ENCODE peak calls at places on chromosomes 5 and 9, in seven cellular contexts. W is gastrocnemius medialis, U is fibroblast of lung, V is transverse colon, B is mucosa of descending colon, N is fibroblast of mammary gland, T is kidney. S is an unnamed sample.

GRCh38 chr5:135476615-135477493 is 24.7 kb upstream of the TIFAB start:
- DNase-seq in T (peak), U (no peak), W (no peak), N (no peak), B (no peak), V (no peak), S (no peak)

GRCh38 chr9:134434896-134435506 is 108.7 kb downstream of the RXRA start:
- DNase-seq in V (peak), W (peak), U (peak), T (peak), N (peak), B (peak), S (peak)

GRCh38 chr5:112576298-112576925 is 157.3 kb upstream of the EPB41L4A start:
- DNase-seq in N (no peak), V (no peak), B (no peak), U (no peak), T (no peak), W (no peak), S (no peak)

GRCh38 chr9:114033397-114034103 is 44.5 kb downstream of the AMBP start:
- DNase-seq in T (no peak), N (peak), W (no peak), U (peak), B (peak), V (no peak), S (no peak)

GRCh38 chr5:134328619-134329018 is 38.4 kb downstream of the CDKL3 start:
- DNase-seq in T (no peak), N (no peak), W (no peak), B (no peak), U (no peak), V (no peak), S (no peak)

GRCh38 chr9:134617836-134618162 is 23.8 kb upstream of the COL5A1 start:
- DNase-seq in N (no peak), V (no peak), U (no peak), T (no peak), W (no peak), B (no peak), S (no peak)

GRCh38 chr5:150492621-150493020 is 15.3 kb upstream of the NDST1 start:
- DNase-seq in T (no peak), N (peak), W (no peak), V (no peak), U (peak), B (no peak), S (no peak)

GRCh38 chr5:144484124-144484897 is 313.6 kb downstream of the KCTD16 start:
- DNase-seq in W (no peak), B (no peak), U (peak), T (no peak), V (no peak), N (peak), S (peak)

GRCh38 chr5:172939045-172939444 is 20.2 kb upstream of the RPL26L1 start:
- DNase-seq in N (peak), T (peak), U (no peak), B (peak), W (no peak), V (no peak), S (no peak)

GRCh38 chr9:5909999-5910398 is 19.3 kb downstream of the MLANA start:
- DNase-seq in V (no peak), U (peak), B (no peak), W (no peak), T (no peak), N (peak), S (no peak)

GRCh38 chr5:180100621-180101450 is 29.3 kb upstream of the RNF130 start:
- DNase-seq in T (peak), N (no peak), B (no peak), V (no peak), U (no peak), W (no peak), S (no peak)

GRCh38 chr5:53002491-53002890 is 13.3 kb downstream of the ITGA2 start:
- DNase-seq in W (no peak), N (no peak), T (no peak), V (no peak), B (no peak), U (no peak), S (no peak)

GRCh38 chr9:133705576-133705975 is 32.6 kb downstream of the SARDH start:
- DNase-seq in B (no peak), U (no peak), N (no peak), T (peak), V (no peak), W (no peak), S (no peak)

GRCh38 chr5:53170748-53171349 is 61.3 kb upstream of the MOCS2 start:
- DNase-seq in N (peak), V (peak), B (no peak), T (no peak), U (peak), W (no peak), S (no peak)

GRCh38 chr9:34554211-34555001 is 31.6 kb upstream of the ENHO start:
- DNase-seq in N (no peak), V (no peak), U (no peak), B (no peak), W (no peak), T (peak), S (no peak)

GRCh38 chr9:761155-761792 is 80.2 kb upstream of the DMRT1 start:
- DNase-seq in U (no peak), V (no peak), T (no peak), W (no peak), N (peak), B (no peak), S (no peak)

GRCh38 chr5:134459491-134459890 is 47.8 kb upstream of the CDKN2AIPNL start:
- DNase-seq in W (no peak), T (no peak), V (no peak), U (no peak), N (no peak), B (no peak), S (no peak)

GRCh38 chr5:3741372-3741770 is 145.7 kb downstream of the IRX1 start:
- DNase-seq in U (peak), B (no peak), V (no peak), W (no peak), N (no peak), T (no peak), S (no peak)

GRCh38 chr9:92115977-92116285 is 718 bp upstream of the SPTLC1 start:
- DNase-seq in W (no peak), N (no peak), B (no peak), U (no peak), T (no peak), V (no peak), S (no peak)

GRCh38 chr5:121872846-121873245 is 21.2 kb downstream of the FTMT start:
- DNase-seq in U (no peak), T (no peak), B (no peak), W (no peak), N (no peak), V (no peak), S (no peak)

GRCh38 chr9:79694676-79695400 is 123.1 kb downstream of the TLE4 start:
- DNase-seq in V (no peak), N (peak), B (no peak), W (no peak), T (no peak), U (peak), S (peak)

GRCh38 chr9:100428871-100429654 is 2.1 kb downstream of the MSANTD3 start:
- DNase-seq in W (no peak), U (peak), N (peak), T (no peak), V (no peak), B (no peak), S (peak)

GRCh38 chr9:7967851-7968250 is 168.3 kb upstream of the DMAC1 start:
- DNase-seq in N (no peak), B (no peak), T (no peak), U (no peak), V (peak), W (no peak), S (no peak)

GRCh38 chr9:85949591-85950335 is 8.8 kb downstream of the NAA35 start:
- DNase-seq in T (no peak), U (peak), W (no peak), B (no peak), V (no peak), N (peak), S (no peak)

GRCh38 chr5:27124590-27124989 is 86.2 kb upstream of the CDH9 start:
- DNase-seq in W (no peak), B (no peak), N (peak), V (no peak), U (no peak), T (no peak), S (no peak)

GRCh38 chr9:14433293-14433818 is 119.4 kb upstream of the NFIB start:
- DNase-seq in U (peak), W (no peak), T (no peak), V (no peak), N (no peak), B (no peak), S (no peak)

GRCh38 chr5:75671506-75671905 is 45.7 kb downstream of the POC5 start:
- DNase-seq in N (no peak), B (no peak), T (no peak), W (no peak), U (no peak), V (no peak), S (no peak)

GRCh38 chr5:179495906-179496455 is 54.4 kb upstream of the RUFY1 start:
- DNase-seq in T (no peak), U (no peak), V (no peak), W (no peak), B (no peak), N (no peak), S (no peak)

GRCh38 chr5:179261301-179262125 is 83.7 kb downstream of the ADAMTS2 start:
- DNase-seq in B (no peak), W (no peak), N (peak), V (no peak), T (peak), U (no peak), S (no peak)

GRCh38 chr5:123776761-123777160 is 264.8 kb downstream of the CSNK1G3 start:
- DNase-seq in B (no peak), T (no peak), V (no peak), N (peak), U (peak), W (no peak), S (peak)

DNA sequence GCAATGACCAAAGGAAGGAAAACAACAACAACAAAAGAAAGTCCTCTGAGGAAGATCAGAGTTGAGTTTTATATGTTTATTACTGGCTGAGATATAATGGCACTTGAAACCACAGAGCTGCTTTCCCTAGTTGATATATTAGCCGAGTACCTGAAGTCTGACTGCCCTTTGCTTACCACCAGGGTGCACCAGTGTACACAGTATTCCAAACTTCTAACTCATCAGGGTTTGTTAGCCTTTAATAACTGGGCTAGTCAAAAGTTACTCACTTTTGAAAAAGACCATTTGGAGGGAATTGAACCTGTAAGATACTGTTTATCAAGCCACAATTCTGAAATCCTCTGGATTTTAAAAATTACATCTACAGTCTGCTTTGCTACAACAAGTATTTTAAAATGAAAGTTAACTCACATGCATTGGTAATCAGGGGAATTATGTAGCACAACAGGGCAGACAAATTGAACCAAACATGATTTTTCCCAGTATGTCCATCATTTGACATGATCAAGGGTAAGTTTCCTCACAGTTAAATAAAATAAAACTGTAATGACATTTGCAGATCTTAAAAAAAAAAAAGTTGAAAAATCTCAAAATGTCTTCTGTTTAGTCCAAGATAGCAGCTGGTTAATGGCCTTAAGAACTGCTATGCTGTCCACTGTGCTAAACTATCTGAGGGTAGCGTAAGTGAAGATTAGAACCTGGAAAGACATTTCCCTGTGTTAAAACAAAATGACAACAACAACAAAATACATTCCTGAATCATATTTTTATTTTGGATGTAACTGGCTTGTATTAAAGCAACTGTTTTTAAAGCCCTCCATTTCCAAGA is 57.3 kb upstream of the C6 start:
- DNase-seq in W (no peak), B (no peak), N (peak), T (no peak), U (peak), V (peak), S (peak)
- H3K4me3 ChIP-seq in W (no peak), B (no peak), N (no peak), T (peak), U (no peak), V (no peak), S (no peak)

DNA sequence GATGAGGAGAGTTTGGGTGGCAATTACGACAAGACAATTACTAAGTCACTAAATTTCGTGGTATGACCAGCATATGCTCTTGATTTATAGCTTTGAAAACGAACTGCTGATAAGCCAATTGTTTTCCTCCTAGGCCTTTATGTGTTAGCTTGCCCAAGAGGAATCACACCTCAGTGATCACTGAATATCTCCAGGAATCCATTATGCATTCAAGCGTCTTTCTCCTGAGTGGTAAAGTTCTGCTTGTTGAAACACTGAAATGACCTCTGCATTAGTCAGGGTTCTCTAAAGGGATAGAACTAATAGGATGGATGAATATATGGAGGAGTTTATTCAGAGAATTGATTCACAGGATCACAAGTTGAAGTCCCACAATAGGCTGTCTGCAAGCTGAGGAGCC is 677.7 kb upstream of the MEF2C start:
- DNase-seq in B (no peak), T (no peak), U (peak), W (no peak), V (no peak), N (no peak), S (no peak)
- H3K4me3 ChIP-seq in B (no peak), T (no peak), U (no peak), W (no peak), V (no peak), N (no peak), S (no peak)

GRCh38 chr5:65871182-65871581 is 55.2 kb upstream of the ERBIN start:
- DNase-seq in T (no peak), V (no peak), W (no peak), N (peak), B (no peak), U (peak), S (no peak)

GRCh38 chr5:65873181-65873580 is 53.2 kb upstream of the ERBIN start:
- DNase-seq in U (peak), B (no peak), V (no peak), T (no peak), W (no peak), N (peak), S (peak)

GRCh38 chr5:65867509-65868195 is 58.7 kb upstream of the ERBIN start:
- DNase-seq in B (no peak), U (peak), V (no peak), N (no peak), T (no peak), W (no peak), S (no peak)

GRCh38 chr5:65866837-65867508 is 59.4 kb upstream of the ERBIN start:
- DNase-seq in T (no peak), U (no peak), W (no peak), B (no peak), N (no peak), V (no peak), S (no peak)

DNA sequence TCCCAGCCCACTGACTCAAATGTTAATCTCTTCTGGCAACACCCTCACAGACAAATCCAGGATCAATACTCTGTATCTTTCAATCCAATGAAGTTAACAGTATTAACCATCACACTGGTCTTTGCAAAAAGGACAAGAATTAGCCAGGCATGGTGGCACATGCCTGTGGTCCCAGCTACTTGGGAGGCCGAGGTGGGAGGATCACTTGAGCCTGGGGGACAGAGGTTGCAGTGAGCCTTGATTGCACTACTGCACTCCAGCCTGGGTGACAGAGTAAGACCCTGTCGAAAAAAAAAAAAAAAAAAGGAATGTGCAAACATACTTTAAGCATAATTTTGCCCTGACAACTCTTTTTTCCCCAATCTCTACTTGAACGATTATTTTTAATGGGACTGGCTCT is 57.9 kb upstream of the ERBIN start:
- DNase-seq in B (no peak), W (no peak), N (no peak), T (no peak), U (no peak), V (no peak), S (no peak)
- H3K4me3 ChIP-seq in B (no peak), W (no peak), N (no peak), T (no peak), U (no peak), V (no peak), S (no peak)

DNA sequence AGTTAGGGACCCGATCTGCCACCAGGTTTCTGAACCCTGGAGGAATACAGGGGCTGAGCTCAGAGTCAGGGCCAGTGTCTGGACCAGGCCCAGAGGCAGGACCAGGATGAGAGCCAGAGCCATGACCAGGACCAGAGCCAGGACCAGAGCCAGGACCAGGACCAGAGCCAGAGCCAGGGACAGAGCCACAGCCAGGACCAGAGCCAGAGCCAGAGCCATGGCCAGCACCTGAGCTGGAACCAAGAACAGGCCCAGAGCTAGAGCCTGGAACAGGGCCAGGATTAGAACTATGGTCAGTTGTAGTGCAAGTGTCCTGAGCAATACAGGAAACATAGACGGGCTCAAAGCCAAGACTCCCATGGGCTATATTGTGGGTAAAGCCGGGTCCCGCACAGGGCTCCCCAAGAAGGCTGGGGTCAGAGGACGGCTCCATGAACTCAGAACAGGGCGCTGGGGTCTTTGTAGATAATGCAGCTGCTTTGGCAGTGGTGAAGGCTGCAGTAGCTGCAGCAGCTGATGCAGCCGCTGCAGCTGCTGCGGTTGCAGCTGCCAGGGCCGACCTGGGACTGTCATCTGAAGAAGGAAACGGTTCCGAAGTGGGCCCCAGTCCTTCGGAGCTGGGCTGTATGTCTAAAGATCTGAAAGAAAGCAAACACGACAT is 568 bp downstream of the SPAG8 start:
- DNase-seq in U (peak), V (no peak), B (no peak), T (no peak), W (no peak), N (peak), S (no peak)
- H3K4me3 ChIP-seq in U (peak), V (no peak), B (no peak), T (peak), W (peak), N (peak), S (peak)

S was measured in retinal pigment epithelial cell.